ENCODE peak calls at places on chromosomes 2 and 18, in nine cellular contexts. P, F, R, B, H, W, D, S and K are unnamed samples.

GRCh38 chr18:47334966-47335365 is 83.5 kb upstream of the SKOR2 start:
- DNase-seq in P (no peak), F (no peak), R (no peak), B (no peak), H (no peak), W (no peak), D (no peak), S (no peak), K (no peak)

GRCh38 chr2:150041721-150042450 is 445.6 kb downstream of the RND3 start:
- DNase-seq in P (peak; percentile 24), F (no peak), R (no peak), B (no peak), H (no peak), W (no peak), D (no peak), S (no peak), K (no peak)

GRCh38 chr18:13392029-13392750 is 173.6 kb downstream of the LDLRAD4 start:
- DNase-seq in P (no peak), F (peak; percentile 11), R (no peak), B (no peak), H (peak; percentile 59), W (no peak), D (no peak), S (no peak), K (no peak)

GRCh38 chr2:231780123-231780908 is 766 bp downstream of the PDE6D start:
- DNase-seq in P (peak; percentile 24), F (peak; percentile 10), R (no peak), B (no peak), H (peak; percentile 64), W (no peak), D (peak; percentile 29), S (no peak), K (no peak)

GRCh38 chr2:144088863-144089262 is 431.1 kb downstream of the ZEB2 start:
- DNase-seq in P (no peak), F (no peak), R (no peak), B (no peak), H (no peak), W (no peak), D (no peak), S (no peak), K (no peak)

GRCh38 chr18:76468345-76469275 is 26.4 kb downstream of the ZNF516 start:
- DNase-seq in P (no peak), F (no peak), R (no peak), B (no peak), H (peak; percentile 48), W (no peak), D (no peak), S (no peak), K (no peak)

GRCh38 chr2:73705091-73705490 is 32.1 kb downstream of the TPRKB start:
- DNase-seq in P (no peak), F (no peak), R (no peak), B (no peak), H (no peak), W (no peak), D (no peak), S (no peak), K (no peak)

GRCh38 chr2:172333206-172333605 is 94.2 kb upstream of the ITGA6 start:
- DNase-seq in P (no peak), F (no peak), R (no peak), B (no peak), H (no peak), W (no peak), D (no peak), S (no peak), K (peak; percentile 96)

GRCh38 chr18:48002933-48003365 is 72.5 kb upstream of the SMAD2 start:
- DNase-seq in P (peak; percentile 16), F (no peak), R (no peak), B (no peak), H (no peak), W (no peak), D (peak; percentile 58), S (no peak), K (peak; percentile 39)

GRCh38 chr2:27805180-27805579 is 33.7 kb downstream of the MRPL33 start:
- DNase-seq in P (no peak), F (no peak), R (no peak), B (no peak), H (no peak), W (no peak), D (no peak), S (no peak), K (no peak)

GRCh38 chr2:144659731-144660275 is 139.9 kb upstream of the ZEB2 start:
- DNase-seq in P (peak; percentile 99), F (peak; percentile 54), R (no peak), B (no peak), H (no peak), W (no peak), D (no peak), S (no peak), K (no peak)

GRCh38 chr2:174013310-174013751 is 48.2 kb upstream of the SP3 start:
- DNase-seq in P (no peak), F (no peak), R (no peak), B (no peak), H (peak; percentile 87), W (no peak), D (no peak), S (no peak), K (no peak)

GRCh38 chr2:501667-502066 is 175.5 kb downstream of the TMEM18 start:
- DNase-seq in P (no peak), F (no peak), R (no peak), B (no peak), H (no peak), W (no peak), D (no peak), S (no peak), K (no peak)

GRCh38 chr2:108243566-108243965 is 3.8 kb downstream of the SULT1C3 start:
- DNase-seq in P (no peak), F (no peak), R (no peak), B (no peak), H (no peak), W (no peak), D (no peak), S (no peak), K (no peak)

GRCh38 chr2:178734518-178734917 is 72.7 kb downstream of the TTN start:
- DNase-seq in P (no peak), F (no peak), R (no peak), B (no peak), H (no peak), W (no peak), D (no peak), S (no peak), K (no peak)

GRCh38 chr2:88054300-88055048 is 1.1 kb downstream of the KRCC1 start:
- DNase-seq in P (peak; percentile 3), F (no peak), R (no peak), B (no peak), H (no peak), W (no peak), D (peak; percentile 31), S (no peak), K (no peak)

GRCh38 chr2:145158051-145158586 is 638.2 kb upstream of the ZEB2 start:
- DNase-seq in P (peak; percentile 84), F (no peak), R (no peak), B (no peak), H (peak; percentile 88), W (no peak), D (peak; percentile 17), S (no peak), K (no peak)

GRCh38 chr2:42429352-42429751 is 64.4 kb downstream of the KCNG3 start:
- DNase-seq in P (no peak), F (no peak), R (no peak), B (no peak), H (no peak), W (no peak), D (no peak), S (no peak), K (no peak)

GRCh38 chr18:40534748-40535147 is 1420.3 kb upstream of the PIK3C3 start:
- DNase-seq in P (peak; percentile 2), F (no peak), R (no peak), B (no peak), H (no peak), W (no peak), D (no peak), S (no peak), K (no peak)

GRCh38 chr2:229296016-229296415 is 24.9 kb upstream of the PID1 start:
- DNase-seq in P (no peak), F (no peak), R (no peak), B (no peak), H (no peak), W (no peak), D (no peak), S (no peak), K (peak; percentile 81)

GRCh38 chr2:205865794-205866490 is 183.6 kb downstream of the NRP2 start:
- DNase-seq in P (no peak), F (no peak), R (no peak), B (peak; percentile 92), H (peak; percentile 70), W (no peak), D (no peak), S (no peak), K (no peak)

GRCh38 chr2:10471956-10472355 is 23.8 kb upstream of the ODC1 start:
- DNase-seq in P (no peak), F (no peak), R (no peak), B (no peak), H (no peak), W (no peak), D (no peak), S (no peak), K (no peak)

GRCh38 chr2:236667526-236667925 is 97.9 kb downstream of the ACKR3 start:
- DNase-seq in P (no peak), F (no peak), R (no peak), B (no peak), H (no peak), W (no peak), D (no peak), S (no peak), K (no peak)

GRCh38 chr2:158600155-158600802 is 143.5 kb downstream of the PKP4 start:
- DNase-seq in P (peak; percentile 93), F (no peak), R (no peak), B (no peak), H (no peak), W (no peak), D (peak; percentile 71), S (no peak), K (no peak)

GRCh38 chr18:46199515-46200147 is 95.4 kb downstream of the HAUS1 start:
- DNase-seq in P (peak; percentile 37), F (no peak), R (no peak), B (no peak), H (no peak), W (no peak), D (no peak), S (no peak), K (no peak)

GRCh38 chr18:65298422-65298821 is 452.4 kb upstream of the CDH7 start:
- DNase-seq in P (no peak), F (no peak), R (no peak), B (no peak), H (no peak), W (no peak), D (no peak), S (no peak), K (no peak)

GRCh38 chr2:73532381-73532780 is 109.8 kb downstream of the NAT8 start:
- DNase-seq in P (no peak), F (no peak), R (no peak), B (no peak), H (no peak), W (no peak), D (no peak), S (no peak), K (no peak)

GRCh38 chr2:169015943-169016342 is 15.2 kb downstream of the ABCB11 start:
- DNase-seq in P (no peak), F (no peak), R (no peak), B (no peak), H (no peak), W (no peak), D (no peak), S (no peak), K (no peak)

GRCh38 chr2:180607501-180608060 is 372.8 kb upstream of the UBE2E3 start:
- DNase-seq in P (no peak), F (no peak), R (no peak), B (peak; percentile 65), H (no peak), W (no peak), D (no peak), S (no peak), K (no peak)

GRCh38 chr18:14914126-14914525 is 166.2 kb downstream of the ANKRD30B start:
- DNase-seq in P (no peak), F (no peak), R (no peak), B (no peak), H (no peak), W (no peak), D (no peak), S (no peak), K (peak; percentile 63)

GRCh38 chr2:216017365-216017764 is 4.0 kb upstream of the MREG start:
- DNase-seq in P (no peak), F (no peak), R (no peak), B (no peak), H (no peak), W (no peak), D (no peak), S (no peak), K (peak; percentile 97)